ENCODE peak calls at places on chromosomes 4 and X, in seven cellular contexts. K is endodermal cell, C is heart left ventricle, W is GM13977, L is WERI-Rb-1, E is progenitor cell of endocrine pancreas, F is heart right ventricle. P is an unnamed sample.

GRCh38 chr4:185559913-185560281 is 24.6 kb upstream of the PDLIM3 start:
- DNase-seq in C (peak), W (no peak), L (peak), F (no peak), K (peak), E (peak), P (no peak)

GRCh38 chr4:107472265-107472948 is 247.6 kb downstream of the PAPSS1 start:
- DNase-seq in F (no peak), L (no peak), C (no peak), E (no peak), W (no peak), K (no peak), P (no peak)

GRCh38 chrX:45851434-45851991 is 650.8 kb upstream of the DIPK2B start:
- DNase-seq in K (peak), L (peak), E (peak), F (peak), W (peak), C (no peak), P (peak)

GRCh38 chr4:78720994-78721677 is 55.0 kb upstream of the BMP2K start:
- DNase-seq in W (no peak), K (no peak), C (peak), L (no peak), F (peak), E (no peak), P (no peak)

GRCh38 chr4:88938138-88938537 is 118.8 kb downstream of the FAM13A start:
- DNase-seq in F (no peak), L (no peak), K (no peak), E (no peak), W (no peak), C (no peak), P (no peak)

GRCh38 chr4:83320548-83320947 is 14.1 kb downstream of the HPSE start:
- DNase-seq in E (no peak), L (no peak), W (no peak), C (peak), F (peak), K (no peak), P (no peak)

GRCh38 chr4:14178421-14178820 is 550.9 kb upstream of the BOD1L1 start:
- DNase-seq in L (no peak), C (no peak), E (no peak), W (no peak), K (no peak), F (no peak), P (no peak)

GRCh38 chr4:113339430-113339813 is 290.0 kb downstream of the ANK2 start:
- DNase-seq in W (no peak), F (no peak), E (no peak), K (no peak), L (no peak), C (no peak), P (no peak)

GRCh38 chr4:186201535-186202230 is 10.3 kb downstream of the CYP4V2 start:
- DNase-seq in L (peak), K (peak), F (no peak), W (no peak), C (no peak), E (peak), P (peak)

GRCh38 chr4:835148-836002 is 9.4 kb upstream of the CPLX1 start:
- DNase-seq in L (no peak), C (peak), W (no peak), F (peak), K (no peak), E (no peak), P (peak)

GRCh38 chrX:7055386-7056137 is 92.0 kb upstream of the STS start:
- DNase-seq in F (no peak), K (no peak), L (no peak), C (no peak), E (no peak), W (no peak), P (no peak)

GRCh38 chr4:87478732-87479250 is 50.4 kb downstream of the SPARCL1 start:
- DNase-seq in F (no peak), K (no peak), W (no peak), C (no peak), L (no peak), E (no peak), P (no peak)

GRCh38 chrX:16022580-16023170 is 100.7 kb upstream of the GRPR start:
- DNase-seq in K (no peak), L (no peak), F (no peak), E (no peak), W (no peak), C (no peak), P (no peak)

GRCh38 chr4:4695497-4695896 is 153.6 kb upstream of the STX18 start:
- DNase-seq in W (no peak), L (no peak), K (no peak), E (no peak), C (no peak), F (no peak), P (no peak)

GRCh38 chrX:51931761-51932160 is 38.3 kb downstream of the MAGED1 start:
- DNase-seq in F (no peak), K (no peak), E (no peak), L (no peak), W (no peak), C (no peak), P (no peak)

GRCh38 chr4:161457906-161458305 is 705.9 kb downstream of the FSTL5 start:
- DNase-seq in W (no peak), L (no peak), E (no peak), F (no peak), K (peak), C (no peak), P (no peak)

GRCh38 chr4:2266181-2266580 is 4.3 kb upstream of the MXD4 start:
- DNase-seq in F (peak), K (no peak), E (no peak), C (peak), W (no peak), L (no peak), P (no peak)

GRCh38 chr4:87375719-87376291 is 15.2 kb downstream of the HSD17B11 start:
- DNase-seq in C (no peak), F (peak), W (no peak), E (no peak), L (no peak), K (no peak), P (no peak)

GRCh38 chr4:76856183-76856969 is 41.6 kb downstream of the SOWAHB start:
- DNase-seq in E (no peak), K (no peak), L (no peak), C (no peak), F (no peak), W (no peak), P (no peak)

GRCh38 chr4:136505020-136505419 is 1027.3 kb downstream of the PCDH18 start:
- DNase-seq in K (no peak), E (no peak), L (no peak), C (no peak), F (no peak), W (no peak), P (no peak)

GRCh38 chr4:78937837-78938236 is 1.4 kb downstream of the PAQR3 start:
- DNase-seq in L (no peak), E (no peak), C (no peak), W (no peak), F (no peak), K (no peak), P (no peak)

GRCh38 chr4:149884046-149884445 is 68.4 kb upstream of the IQCM start:
- DNase-seq in K (no peak), W (no peak), F (peak), C (peak), E (no peak), L (no peak), P (no peak)

GRCh38 chr4:7980036-7980435 is 40.4 kb upstream of the AFAP1 start:
- DNase-seq in K (no peak), E (no peak), W (no peak), F (no peak), C (no peak), L (no peak), P (no peak)

GRCh38 chrX:40300286-40300890 is 202.6 kb upstream of the BCOR start:
- DNase-seq in L (no peak), K (no peak), C (no peak), F (no peak), W (peak), E (no peak), P (no peak)

GRCh38 chrX:37608156-37608555 is 36.7 kb downstream of the LANCL3 start:
- DNase-seq in C (no peak), E (no peak), L (no peak), W (no peak), F (no peak), K (peak), P (no peak)

GRCh38 chr4:141158219-141158618 is 24.9 kb upstream of the RNF150 start:
- DNase-seq in L (no peak), F (no peak), E (no peak), K (no peak), W (no peak), C (no peak), P (no peak)

GRCh38 chr4:69828828-69829227 is 31.1 kb downstream of the SULT1E1 start:
- DNase-seq in L (no peak), W (no peak), C (no peak), K (no peak), E (no peak), F (no peak), P (no peak)

GRCh38 chrX:24026403-24026801 is 584 bp downstream of the KLHL15 start:
- DNase-seq in W (no peak), K (peak), L (no peak), E (no peak), F (no peak), C (no peak), P (no peak)

GRCh38 chrX:74349387-74349786 is 45.4 kb downstream of the ZCCHC13 start:
- DNase-seq in L (no peak), E (no peak), W (no peak), F (no peak), C (no peak), K (no peak), P (no peak)

GRCh38 chr4:119858176-119858575 is 208.5 kb downstream of the MAD2L1 start:
- DNase-seq in C (no peak), W (no peak), F (no peak), E (no peak), K (no peak), L (no peak), P (no peak)

GRCh38 chrX:3712080-3712869 is 1.2 kb downstream of the PRKX start:
- DNase-seq in K (peak), E (peak), F (peak), W (peak), L (peak), C (no peak), P (peak)

GRCh38 chrX:2632533-2633504 is 58.3 kb upstream of the CD99 start:
- DNase-seq in C (no peak), W (no peak), L (no peak), E (no peak), K (peak), F (no peak), P (no peak)

GRCh38 chr4:71608674-71609062 is 175.2 kb downstream of the GC start:
- DNase-seq in E (no peak), F (no peak), C (no peak), W (no peak), K (no peak), L (no peak), P (no peak)

GRCh38 chr4:102736636-102737549 is 23.9 kb downstream of the MANBA start:
- DNase-seq in W (no peak), L (no peak), F (no peak), C (no peak), K (peak), E (no peak), P (no peak)

GRCh38 chrX:119870626-119871131 is 854 bp downstream of the RNF113A start:
- DNase-seq in C (no peak), L (no peak), W (no peak), K (peak), E (no peak), F (no peak), P (peak)

GRCh38 chrX:2450681-2451080 is 50.1 kb downstream of the DHRSX start:
- DNase-seq in C (no peak), E (no peak), L (no peak), F (no peak), K (no peak), W (no peak), P (no peak)

GRCh38 chrX:43380704-43381103 is 275.4 kb upstream of the MAOA start:
- DNase-seq in C (no peak), E (no peak), F (no peak), L (no peak), K (no peak), W (no peak), P (no peak)
- TF ChIP-seq CTCF in C (no peak), E (no peak), F (no peak), L (no peak), K (no peak), W (no peak), P (no peak)

GRCh38 chrX:153740631-153741222 is 16.1 kb downstream of the ABCD1 start:
- DNase-seq in K (peak), E (no peak), W (no peak), C (no peak), L (no peak), F (no peak), P (peak)

GRCh38 chrX:153746359-153746758 is 17.7 kb upstream of the PLXNB3 start:
- DNase-seq in F (no peak), L (no peak), K (no peak), C (no peak), W (no peak), E (no peak), P (no peak)

GRCh38 chrX:153741446-153741845 is 16.8 kb downstream of the ABCD1 start:
- DNase-seq in E (no peak), C (no peak), F (no peak), L (no peak), W (no peak), K (no peak), P (no peak)

GRCh38 chrX:153739754-153740486 is 15.3 kb downstream of the ABCD1 start:
- DNase-seq in W (peak), C (no peak), K (peak), F (no peak), E (no peak), L (no peak), P (no peak)

DNA sequence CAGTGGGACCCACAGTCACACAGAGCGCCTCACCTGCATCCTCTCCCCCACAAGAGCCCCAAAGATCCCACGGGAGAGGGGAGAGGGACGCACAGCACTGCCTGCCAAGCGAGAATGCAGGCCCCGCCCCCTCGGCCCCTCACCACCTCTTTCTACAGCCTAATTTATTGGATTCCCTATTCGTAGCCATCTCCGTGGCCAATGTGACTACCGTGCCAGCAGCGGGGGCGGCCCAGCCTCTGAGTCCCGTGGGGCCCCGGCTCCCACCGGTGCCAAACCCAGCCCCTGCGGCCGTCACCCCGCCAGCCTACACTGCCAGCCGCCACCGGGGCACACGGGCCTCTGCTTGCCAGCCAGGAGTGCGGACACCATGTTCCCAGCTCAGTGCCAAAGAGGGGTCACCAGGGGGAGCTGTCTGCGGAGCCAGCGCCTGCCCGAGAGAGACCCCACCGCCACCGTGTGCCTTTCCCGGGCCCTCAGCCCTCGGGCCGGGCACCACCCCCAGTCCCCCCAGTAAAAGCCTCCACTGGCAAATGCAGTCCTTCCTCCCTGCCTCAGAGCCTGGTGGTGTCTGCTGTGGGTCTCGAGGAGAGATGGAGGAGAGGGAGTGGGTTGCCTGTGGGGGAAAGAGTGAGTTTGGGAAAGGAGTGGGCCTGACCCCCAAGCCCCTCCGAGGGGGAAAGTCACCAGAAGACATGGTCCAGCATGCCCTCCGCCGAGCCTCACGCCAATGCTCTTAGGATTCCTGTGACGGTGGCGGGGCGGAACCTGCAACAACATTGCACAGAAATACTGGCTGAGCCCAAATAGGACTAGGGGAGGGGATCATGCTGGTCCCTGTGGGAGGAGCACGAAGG is 19.6 kb upstream of the PLXNB3 start:
- DNase-seq in W (no peak), C (no peak), K (peak), F (no peak), L (peak), E (no peak), P (no peak)
- TF ChIP-seq CTCF in W (no peak), C (no peak), K (peak), F (peak), L (peak), E (peak), P (peak)

GRCh38 chr4:127609484-127609883 is 23.3 kb upstream of the INTU start:
- DNase-seq in L (no peak), W (no peak), C (no peak), F (no peak), K (no peak), E (no peak), P (no peak)
- TF ChIP-seq CTCF in L (no peak), W (no peak), C (no peak), F (no peak), K (no peak), E (no peak), P (no peak)

GRCh38 chrX:19576742-19577141 is 61.4 kb upstream of the MAP3K15 start:
- DNase-seq in F (no peak), K (no peak), L (no peak), E (no peak), W (no peak), C (no peak), P (no peak)

GRCh38 chrX:19577181-19577810 is 62.0 kb upstream of the MAP3K15 start:
- DNase-seq in L (no peak), K (no peak), E (no peak), C (no peak), F (no peak), W (no peak), P (no peak)

GRCh38 chrX:19581786-19582185 is 66.5 kb upstream of the MAP3K15 start:
- DNase-seq in K (no peak), C (no peak), F (no peak), W (no peak), L (no peak), E (no peak), P (no peak)

GRCh38 chrX:19579485-19579884 is 64.2 kb upstream of the MAP3K15 start:
- DNase-seq in L (no peak), C (no peak), F (no peak), W (no peak), E (no peak), K (no peak), P (no peak)

DNA sequence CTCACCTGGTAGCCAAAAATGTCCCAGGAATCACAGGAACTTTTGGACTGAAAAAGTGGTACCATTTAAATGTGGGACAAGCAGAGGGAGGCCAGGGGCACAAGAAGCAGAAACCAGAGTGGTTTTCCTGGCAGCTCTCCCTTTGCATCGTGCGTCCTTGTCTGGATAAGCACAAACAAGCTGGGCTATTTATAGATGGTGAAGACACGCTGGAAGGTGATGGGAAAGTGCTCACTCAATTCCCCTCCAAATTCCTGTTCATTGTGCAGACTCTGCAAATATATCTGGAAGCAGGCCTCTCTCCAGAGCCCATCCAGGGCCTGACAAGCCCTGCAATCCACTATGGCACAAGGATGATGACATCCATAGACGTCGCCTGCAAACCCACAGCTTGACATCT is 63.6 kb upstream of the MAP3K15 start:
- DNase-seq in W (no peak), K (no peak), L (no peak), F (peak), C (peak), E (no peak), P (no peak)
- TF ChIP-seq CTCF in W (no peak), K (no peak), L (no peak), F (no peak), C (no peak), E (no peak), P (no peak)

GRCh38 chr4:12270546-12270945 is 841.9 kb upstream of the HS3ST1 start:
- DNase-seq in W (no peak), E (no peak), C (no peak), K (no peak), L (no peak), F (no peak), P (no peak)
- TF ChIP-seq CTCF in W (no peak), E (no peak), C (no peak), K (no peak), L (no peak), F (no peak), P (no peak)

DNA sequence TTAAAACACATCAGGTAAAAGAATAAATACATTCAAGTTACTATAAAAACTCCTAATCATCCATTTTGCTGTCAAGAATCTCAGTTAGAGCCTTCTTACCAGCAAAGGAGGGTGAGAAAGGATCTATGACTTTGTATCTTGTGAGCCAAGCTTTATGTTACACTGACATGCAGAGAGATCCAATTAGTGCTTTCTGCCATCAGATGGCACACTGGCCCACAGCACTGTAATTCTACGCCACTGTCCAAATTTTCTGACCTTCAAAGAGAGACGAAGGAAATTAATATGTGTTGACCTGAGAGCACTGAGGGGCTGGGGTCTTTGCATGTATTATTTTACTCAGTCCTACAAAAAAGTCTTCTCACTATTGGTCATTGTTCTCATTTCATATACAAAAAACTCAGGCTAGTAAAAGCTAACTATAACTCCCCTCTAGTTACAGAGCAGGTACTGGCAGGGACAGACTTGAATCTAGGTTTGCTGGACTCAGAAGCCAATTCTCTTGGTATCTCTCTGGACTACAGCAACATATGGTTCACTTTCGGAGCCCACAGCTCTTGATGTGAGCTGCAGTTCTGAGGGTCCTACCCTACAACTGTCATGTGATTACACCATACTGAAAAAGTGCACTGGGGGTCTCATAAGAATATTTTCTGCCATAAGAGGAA is 157.6 kb downstream of the NR3C2 start:
- DNase-seq in F (no peak), E (no peak), W (no peak), C (no peak), K (no peak), L (no peak), P (no peak)
- TF ChIP-seq CTCF in F (peak), E (no peak), W (no peak), C (peak), K (peak), L (peak), P (no peak)

GRCh38 chr4:16508968-16509367 is 282.7 kb upstream of the TAPT1 start:
- DNase-seq in C (no peak), L (peak), F (no peak), K (no peak), W (peak), E (no peak), P (no peak)
- TF ChIP-seq CTCF in C (no peak), L (peak), F (peak), K (peak), W (peak), E (peak), P (peak)

P was measured in glutamatergic neuron.